ENCODE peak calls at places on chromosomes 6 and 20, in ten cellular contexts. One of them, this sample, is unnamed.

GRCh38 chr20:17759449-17759848 is 59.7 kb downstream of the BANF2 start:
- DNase-seq in fibroblast of pulmonary artery: peak; percentile 44
- DNase-seq in lung: no peak
- DNase-seq in GM04504: no peak
- DNase-seq in activated CD4-positive, alpha-beta T cell treated with anti-CD3 and anti-CD28 coated beads for 24 hours: no peak
- DNase-seq in cardiac fibroblast: no peak
- DNase-seq in stimulated activated CD8-positive, alpha-beta memory T cell treated with anti-CD3 and anti-CD28 coated beads, Interleukin-12 subunit alpha, Interleukin-12 subunit beta, amount 100 ng/mL, for 4 hours: no peak
- DNase-seq in GM12865: no peak
- DNase-seq in astrocyte of the cerebellum: no peak
- DNase-seq in stimulated activated CD4-positive, alpha-beta T cell treated with anti-CD3 and anti-CD28 coated beads, Interleukin-1b, Interleukin-23, amount 100 ng/mL, for 1 hour: no peak
- DNase-seq in this sample: no peak

GRCh38 chr6:107656381-107656780 is 166.5 kb downstream of the SOBP start:
- DNase-seq in GM12865: peak; percentile 34
- DNase-seq in GM04504: no peak
- DNase-seq in activated CD4-positive, alpha-beta T cell treated with anti-CD3 and anti-CD28 coated beads for 24 hours: no peak
- DNase-seq in astrocyte of the cerebellum: no peak
- DNase-seq in stimulated activated CD4-positive, alpha-beta T cell treated with anti-CD3 and anti-CD28 coated beads, Interleukin-1b, Interleukin-23, amount 100 ng/mL, for 1 hour: no peak
- DNase-seq in fibroblast of pulmonary artery: peak; percentile 11
- DNase-seq in lung: no peak
- DNase-seq in stimulated activated CD8-positive, alpha-beta memory T cell treated with anti-CD3 and anti-CD28 coated beads, Interleukin-12 subunit alpha, Interleukin-12 subunit beta, amount 100 ng/mL, for 4 hours: no peak
- DNase-seq in cardiac fibroblast: no peak
- DNase-seq in this sample: no peak

GRCh38 chr6:139336488-139336887 is 38.0 kb downstream of the CITED2 start:
- DNase-seq in cardiac fibroblast: peak; percentile 75
- DNase-seq in stimulated activated CD8-positive, alpha-beta memory T cell treated with anti-CD3 and anti-CD28 coated beads, Interleukin-12 subunit alpha, Interleukin-12 subunit beta, amount 100 ng/mL, for 4 hours: no peak
- DNase-seq in GM12865: peak; percentile 72
- DNase-seq in astrocyte of the cerebellum: peak; percentile 49
- DNase-seq in activated CD4-positive, alpha-beta T cell treated with anti-CD3 and anti-CD28 coated beads for 24 hours: no peak
- DNase-seq in fibroblast of pulmonary artery: peak; percentile 77
- DNase-seq in GM04504: no peak
- DNase-seq in stimulated activated CD4-positive, alpha-beta T cell treated with anti-CD3 and anti-CD28 coated beads, Interleukin-1b, Interleukin-23, amount 100 ng/mL, for 1 hour: no peak
- DNase-seq in lung: no peak
- DNase-seq in this sample: no peak

GRCh38 chr6:163099621-163100171 is 314.8 kb upstream of the QKI start:
- DNase-seq in stimulated activated CD4-positive, alpha-beta T cell treated with anti-CD3 and anti-CD28 coated beads, Interleukin-1b, Interleukin-23, amount 100 ng/mL, for 1 hour: no peak
- DNase-seq in astrocyte of the cerebellum: no peak
- DNase-seq in lung: no peak
- DNase-seq in fibroblast of pulmonary artery: no peak
- DNase-seq in stimulated activated CD8-positive, alpha-beta memory T cell treated with anti-CD3 and anti-CD28 coated beads, Interleukin-12 subunit alpha, Interleukin-12 subunit beta, amount 100 ng/mL, for 4 hours: no peak
- DNase-seq in GM04504: no peak
- DNase-seq in activated CD4-positive, alpha-beta T cell treated with anti-CD3 and anti-CD28 coated beads for 24 hours: no peak
- DNase-seq in GM12865: no peak
- DNase-seq in cardiac fibroblast: no peak
- DNase-seq in this sample: no peak

GRCh38 chr6:91273729-91274128 is 686.9 kb upstream of the MAP3K7 start:
- DNase-seq in GM12865: no peak
- DNase-seq in cardiac fibroblast: no peak
- DNase-seq in lung: no peak
- DNase-seq in activated CD4-positive, alpha-beta T cell treated with anti-CD3 and anti-CD28 coated beads for 24 hours: no peak
- DNase-seq in stimulated activated CD4-positive, alpha-beta T cell treated with anti-CD3 and anti-CD28 coated beads, Interleukin-1b, Interleukin-23, amount 100 ng/mL, for 1 hour: no peak
- DNase-seq in GM04504: no peak
- DNase-seq in astrocyte of the cerebellum: no peak
- DNase-seq in fibroblast of pulmonary artery: no peak
- DNase-seq in stimulated activated CD8-positive, alpha-beta memory T cell treated with anti-CD3 and anti-CD28 coated beads, Interleukin-12 subunit alpha, Interleukin-12 subunit beta, amount 100 ng/mL, for 4 hours: no peak
- DNase-seq in this sample: no peak

GRCh38 chr20:57258055-57258454 is 8.4 kb downstream of the BMP7 start:
- DNase-seq in activated CD4-positive, alpha-beta T cell treated with anti-CD3 and anti-CD28 coated beads for 24 hours: no peak
- DNase-seq in lung: no peak
- DNase-seq in astrocyte of the cerebellum: no peak
- DNase-seq in cardiac fibroblast: no peak
- DNase-seq in GM12865: no peak
- DNase-seq in stimulated activated CD4-positive, alpha-beta T cell treated with anti-CD3 and anti-CD28 coated beads, Interleukin-1b, Interleukin-23, amount 100 ng/mL, for 1 hour: no peak
- DNase-seq in fibroblast of pulmonary artery: no peak
- DNase-seq in stimulated activated CD8-positive, alpha-beta memory T cell treated with anti-CD3 and anti-CD28 coated beads, Interleukin-12 subunit alpha, Interleukin-12 subunit beta, amount 100 ng/mL, for 4 hours: no peak
- DNase-seq in GM04504: no peak
- DNase-seq in this sample: no peak

GRCh38 chr6:158649289-158650143 is at the start of gene SYTL3:
- DNase-seq in activated CD4-positive, alpha-beta T cell treated with anti-CD3 and anti-CD28 coated beads for 24 hours: peak; percentile 57
- DNase-seq in fibroblast of pulmonary artery: peak; percentile 90
- DNase-seq in stimulated activated CD8-positive, alpha-beta memory T cell treated with anti-CD3 and anti-CD28 coated beads, Interleukin-12 subunit alpha, Interleukin-12 subunit beta, amount 100 ng/mL, for 4 hours: peak; percentile 47
- DNase-seq in astrocyte of the cerebellum: no peak
- DNase-seq in GM12865: peak; percentile 88
- DNase-seq in lung: peak; percentile 76
- DNase-seq in stimulated activated CD4-positive, alpha-beta T cell treated with anti-CD3 and anti-CD28 coated beads, Interleukin-1b, Interleukin-23, amount 100 ng/mL, for 1 hour: peak; percentile 39
- DNase-seq in GM04504: no peak
- DNase-seq in cardiac fibroblast: peak; percentile 88
- DNase-seq in this sample: no peak

GRCh38 chr20:14441201-14441600 is 103.8 kb upstream of the FLRT3 start:
- DNase-seq in fibroblast of pulmonary artery: peak; percentile 43
- DNase-seq in GM12865: peak; percentile 6
- DNase-seq in cardiac fibroblast: peak; percentile 38
- DNase-seq in stimulated activated CD8-positive, alpha-beta memory T cell treated with anti-CD3 and anti-CD28 coated beads, Interleukin-12 subunit alpha, Interleukin-12 subunit beta, amount 100 ng/mL, for 4 hours: no peak
- DNase-seq in astrocyte of the cerebellum: no peak
- DNase-seq in GM04504: no peak
- DNase-seq in activated CD4-positive, alpha-beta T cell treated with anti-CD3 and anti-CD28 coated beads for 24 hours: no peak
- DNase-seq in lung: no peak
- DNase-seq in stimulated activated CD4-positive, alpha-beta T cell treated with anti-CD3 and anti-CD28 coated beads, Interleukin-1b, Interleukin-23, amount 100 ng/mL, for 1 hour: no peak
- DNase-seq in this sample: no peak

GRCh38 chr20:1326031-1326930 is 2.7 kb downstream of the SDCBP2 start:
- DNase-seq in lung: no peak
- DNase-seq in astrocyte of the cerebellum: no peak
- DNase-seq in GM04504: no peak
- DNase-seq in cardiac fibroblast: peak; percentile 66
- DNase-seq in stimulated activated CD4-positive, alpha-beta T cell treated with anti-CD3 and anti-CD28 coated beads, Interleukin-1b, Interleukin-23, amount 100 ng/mL, for 1 hour: no peak
- DNase-seq in activated CD4-positive, alpha-beta T cell treated with anti-CD3 and anti-CD28 coated beads for 24 hours: no peak
- DNase-seq in GM12865: no peak
- DNase-seq in stimulated activated CD8-positive, alpha-beta memory T cell treated with anti-CD3 and anti-CD28 coated beads, Interleukin-12 subunit alpha, Interleukin-12 subunit beta, amount 100 ng/mL, for 4 hours: no peak
- DNase-seq in fibroblast of pulmonary artery: peak; percentile 76
- DNase-seq in this sample: no peak

GRCh38 chr6:128491643-128492206 is 28.7 kb downstream of the PTPRK start:
- DNase-seq in activated CD4-positive, alpha-beta T cell treated with anti-CD3 and anti-CD28 coated beads for 24 hours: no peak
- DNase-seq in lung: no peak
- DNase-seq in cardiac fibroblast: peak; percentile 92
- DNase-seq in GM04504: no peak
- DNase-seq in stimulated activated CD4-positive, alpha-beta T cell treated with anti-CD3 and anti-CD28 coated beads, Interleukin-1b, Interleukin-23, amount 100 ng/mL, for 1 hour: no peak
- DNase-seq in astrocyte of the cerebellum: peak; percentile 91
- DNase-seq in GM12865: peak; percentile 44
- DNase-seq in stimulated activated CD8-positive, alpha-beta memory T cell treated with anti-CD3 and anti-CD28 coated beads, Interleukin-12 subunit alpha, Interleukin-12 subunit beta, amount 100 ng/mL, for 4 hours: no peak
- DNase-seq in fibroblast of pulmonary artery: peak; percentile 89
- DNase-seq in this sample: no peak

GRCh38 chr20:50624351-50625016 is 66.9 kb downstream of the RIPOR3 start:
- DNase-seq in lung: peak; percentile 43
- DNase-seq in stimulated activated CD8-positive, alpha-beta memory T cell treated with anti-CD3 and anti-CD28 coated beads, Interleukin-12 subunit alpha, Interleukin-12 subunit beta, amount 100 ng/mL, for 4 hours: no peak
- DNase-seq in fibroblast of pulmonary artery: no peak
- DNase-seq in activated CD4-positive, alpha-beta T cell treated with anti-CD3 and anti-CD28 coated beads for 24 hours: no peak
- DNase-seq in GM12865: no peak
- DNase-seq in GM04504: no peak
- DNase-seq in cardiac fibroblast: no peak
- DNase-seq in astrocyte of the cerebellum: no peak
- DNase-seq in stimulated activated CD4-positive, alpha-beta T cell treated with anti-CD3 and anti-CD28 coated beads, Interleukin-1b, Interleukin-23, amount 100 ng/mL, for 1 hour: no peak
- DNase-seq in this sample: no peak